ENCODE peak calls at places on chromosomes 6 and 20, in ten cellular contexts. P, N, R, L, U, V, J, C, D and K are unnamed samples.

GRCh38 chr20:51132286-51132810 is 109.4 kb upstream of the KCNG1 start:
- DNase-seq in P (no peak), N (no peak), R (no peak), L (peak), U (no peak), V (no peak), J (no peak), C (no peak), D (peak), K (no peak)

GRCh38 chr6:2684059-2684749 is 66.5 kb downstream of the MYLK4 start:
- DNase-seq in P (no peak), N (no peak), R (no peak), L (peak), U (no peak), V (no peak), J (no peak), C (no peak), D (peak), K (no peak)

GRCh38 chr20:17965042-17965697 is 3.4 kb downstream of the SNX5 start:
- DNase-seq in P (no peak), N (no peak), R (no peak), L (no peak), U (no peak), V (no peak), J (no peak), C (no peak), D (no peak), K (no peak)

GRCh38 chr20:25299801-25300200 is 51.9 kb downstream of the PYGB start:
- DNase-seq in P (no peak), N (no peak), R (no peak), L (peak), U (no peak), V (no peak), J (no peak), C (no peak), D (peak), K (no peak)

GRCh38 chr6:158471339-158471738 is 88.6 kb upstream of the TMEM181 start:
- DNase-seq in P (no peak), N (no peak), R (peak), L (no peak), U (no peak), V (no peak), J (no peak), C (no peak), D (no peak), K (no peak)

GRCh38 chr6:68778356-68779020 is 143.4 kb downstream of the ADGRB3 start:
- DNase-seq in P (no peak), N (no peak), R (peak), L (peak), U (peak), V (no peak), J (no peak), C (peak), D (peak), K (peak)

GRCh38 chr6:33967266-33967767 is 163.5 kb upstream of the MLN start:
- DNase-seq in P (no peak), N (no peak), R (no peak), L (no peak), U (no peak), V (no peak), J (no peak), C (no peak), D (no peak), K (no peak)

GRCh38 chr6:116847234-116847633 is 18.4 kb upstream of the GPRC6A start:
- DNase-seq in P (no peak), N (no peak), R (peak), L (peak), U (peak), V (no peak), J (no peak), C (peak), D (no peak), K (no peak)

GRCh38 chr6:28863607-28864320 is 60.0 kb downstream of the TRIM27 start:
- DNase-seq in P (peak), N (peak), R (peak), L (peak), U (peak), V (peak), J (peak), C (peak), D (peak), K (peak)

GRCh38 chr6:3884007-3884745 is 35.0 kb downstream of the FAM50B start:
- DNase-seq in P (no peak), N (no peak), R (no peak), L (peak), U (no peak), V (no peak), J (no peak), C (no peak), D (peak), K (no peak)

GRCh38 chr6:168867247-168868102 is 386.2 kb downstream of the THBS2 start:
- DNase-seq in P (no peak), N (no peak), R (no peak), L (no peak), U (no peak), V (no peak), J (no peak), C (no peak), D (no peak), K (no peak)

GRCh38 chr6:127737009-127737486 is 160.1 kb downstream of the C6orf58 start:
- DNase-seq in P (peak), N (no peak), R (peak), L (peak), U (peak), V (no peak), J (peak), C (peak), D (peak), K (no peak)

GRCh38 chr6:139708342-139709199 is 334.1 kb upstream of the CITED2 start:
- DNase-seq in P (no peak), N (no peak), R (no peak), L (peak), U (no peak), V (no peak), J (no peak), C (no peak), D (peak), K (no peak)

GRCh38 chr6:25346064-25346463 is 66.9 kb downstream of the CARMIL1 start:
- DNase-seq in P (no peak), N (no peak), R (no peak), L (no peak), U (no peak), V (no peak), J (no peak), C (no peak), D (no peak), K (no peak)

GRCh38 chr20:40750541-40750940 is 61.5 kb upstream of the MAFB start:
- DNase-seq in P (no peak), N (no peak), R (no peak), L (no peak), U (no peak), V (no peak), J (no peak), C (no peak), D (no peak), K (no peak)

GRCh38 chr6:51414361-51414760 is 595.7 kb downstream of the TFAP2B start:
- DNase-seq in P (no peak), N (no peak), R (no peak), L (no peak), U (no peak), V (no peak), J (no peak), C (no peak), D (no peak), K (no peak)

GRCh38 chr6:142601427-142601826 is 299.6 kb downstream of the ADGRG6 start:
- DNase-seq in P (no peak), N (no peak), R (no peak), L (no peak), U (no peak), V (no peak), J (no peak), C (no peak), D (no peak), K (no peak)

GRCh38 chr20:54068966-54069365 is 1.4 kb downstream of the BCAS1 start:
- DNase-seq in P (no peak), N (no peak), R (no peak), L (no peak), U (no peak), V (no peak), J (no peak), C (no peak), D (no peak), K (no peak)

GRCh38 chr20:47379433-47380150 is 23.1 kb upstream of the ZMYND8 start:
- DNase-seq in P (no peak), N (no peak), R (no peak), L (peak), U (no peak), V (no peak), J (no peak), C (no peak), D (peak), K (no peak)

GRCh38 chr6:142886431-142887170 is 58.4 kb downstream of the HIVEP2 start:
- DNase-seq in P (no peak), N (no peak), R (peak), L (peak), U (no peak), V (no peak), J (peak), C (peak), D (no peak), K (no peak)

GRCh38 chr20:24915440-24915839 is 33.6 kb upstream of the CST7 start:
- DNase-seq in P (no peak), N (no peak), R (no peak), L (no peak), U (no peak), V (no peak), J (no peak), C (no peak), D (no peak), K (no peak)

GRCh38 chr6:12185081-12185673 is 105.0 kb upstream of the EDN1 start:
- DNase-seq in P (no peak), N (no peak), R (no peak), L (no peak), U (no peak), V (no peak), J (no peak), C (no peak), D (no peak), K (no peak)

GRCh38 chr6:10621227-10621626 is 73.2 kb downstream of the C6orf52 start:
- DNase-seq in P (no peak), N (no peak), R (no peak), L (no peak), U (no peak), V (no peak), J (no peak), C (no peak), D (no peak), K (no peak)

GRCh38 chr20:37311710-37312355 is 22.4 kb downstream of the MANBAL start:
- DNase-seq in P (no peak), N (no peak), R (no peak), L (no peak), U (no peak), V (no peak), J (no peak), C (no peak), D (no peak), K (no peak)

GRCh38 chr20:57838670-57839142 is 128.9 kb upstream of the PMEPA1 start:
- DNase-seq in P (no peak), N (no peak), R (no peak), L (no peak), U (no peak), V (no peak), J (no peak), C (no peak), D (no peak), K (no peak)

GRCh38 chr20:23205656-23206055 is 119.5 kb upstream of the CD93 start:
- DNase-seq in P (no peak), N (peak), R (no peak), L (no peak), U (no peak), V (no peak), J (no peak), C (peak), D (no peak), K (peak)

GRCh38 chr6:47080083-47080596 is 38.0 kb upstream of the ADGRF1 start:
- DNase-seq in P (no peak), N (no peak), R (no peak), L (no peak), U (no peak), V (no peak), J (no peak), C (no peak), D (no peak), K (no peak)